ENCODE peak calls at places on chromosomes 13 and 19, in eight cellular contexts. T, M, S, P, Z, B, G and A are unnamed samples.

GRCh38 chr13:36344173-36344572 is 2.0 kb downstream of the SPART start:
- DNase-seq in S (no peak), P (peak; percentile 91), B (peak; percentile 84), M (no peak), G (no peak), T (no peak), Z (peak; percentile 39), A (no peak)

GRCh38 chr19:15015946-15016542 is 33.2 kb upstream of the CASP14 start:
- DNase-seq in T (peak; percentile 14), M (no peak), G (peak; percentile 75), S (no peak), B (peak; percentile 3), Z (peak; percentile 74), P (peak; percentile 36), A (peak; percentile 38)

GRCh38 chr13:54845351-54845965 is 1816.8 kb downstream of the OLFM4 start:
- DNase-seq in Z (peak; percentile 31), T (no peak), G (no peak), B (no peak), M (no peak), S (no peak), P (no peak), A (no peak)

GRCh38 chr19:1189419-1189818 is 15.4 kb upstream of the SBNO2 start:
- DNase-seq in Z (no peak), G (no peak), S (peak; percentile 77), T (no peak), B (no peak), P (no peak), M (no peak), A (no peak)

GRCh38 chr13:31094331-31095015 is 67.2 kb downstream of the HSPH1 start:
- DNase-seq in T (no peak), P (no peak), M (no peak), S (no peak), G (no peak), B (no peak), Z (no peak), A (no peak)

GRCh38 chr19:38606131-38606530 is 11.6 kb downstream of the MAP4K1 start:
- DNase-seq in T (no peak), S (no peak), M (no peak), P (no peak), B (no peak), Z (no peak), G (no peak), A (no peak)

GRCh38 chr13:109576331-109576813 is 210.0 kb downstream of the IRS2 start:
- DNase-seq in S (no peak), P (peak; percentile 45), T (no peak), Z (no peak), M (no peak), B (no peak), G (no peak), A (no peak)

GRCh38 chr13:64130600-64130999 is 2715.0 kb upstream of the PCDH20 start:
- DNase-seq in M (no peak), P (peak; percentile 1), Z (no peak), B (peak; percentile 1), S (no peak), T (no peak), G (no peak), A (no peak)

GRCh38 chr13:19960673-19961015 is 2.1 kb downstream of the ZMYM2 start:
- DNase-seq in M (no peak), P (peak; percentile 7), B (no peak), Z (no peak), G (no peak), S (no peak), T (no peak), A (no peak)

GRCh38 chr13:19959831-19960672 is 1.5 kb downstream of the ZMYM2 start:
- DNase-seq in G (peak; percentile 77), P (peak; percentile 93), B (peak; percentile 89), Z (peak; percentile 94), S (peak; percentile 95), T (peak; percentile 90), M (peak; percentile 48), A (peak; percentile 67)

GRCh38 chr13:19957320-19958118 is 1.0 kb upstream of the ZMYM2 start:
- DNase-seq in T (no peak), G (peak; percentile 67), M (no peak), B (peak; percentile 88), P (peak; percentile 92), Z (peak; percentile 91), S (peak; percentile 84), A (peak; percentile 66)

GRCh38 chr13:19958119-19959111 is at the start of gene ZMYM2:
- DNase-seq in S (peak; percentile 99), Z (peak; percentile 96), M (peak; percentile 37), T (peak; percentile 86), G (peak; percentile 100), B (peak; percentile 94), P (peak; percentile 99), A (peak; percentile 98)

GRCh38 chr13:19959141-19959830 is 759 bp downstream of the ZMYM2 start:
- DNase-seq in T (peak; percentile 27), S (peak; percentile 55), Z (peak; percentile 61), P (peak; percentile 61), M (no peak), B (peak; percentile 29), G (peak; percentile 58), A (peak; percentile 45)
- TF ChIP-seq CTCF in T (peak; percentile 30), S (no peak), Z (no peak), P (no peak), M (peak; percentile 3), B (no peak), G (no peak), A (no peak)

GRCh38 chr19:46719629-46720515 is 3.0 kb upstream of the PRKD2 start:
- DNase-seq in M (no peak), B (no peak), S (no peak), P (no peak), G (no peak), Z (no peak), T (no peak), A (no peak)

GRCh38 chr19:46720516-46721239 is 3.8 kb upstream of the PRKD2 start:
- DNase-seq in P (no peak), Z (no peak), B (no peak), G (no peak), M (no peak), T (no peak), S (no peak), A (no peak)

GRCh38 chr19:46722421-46723022 is 5.6 kb upstream of the PRKD2 start:
- DNase-seq in P (no peak), Z (no peak), S (no peak), M (no peak), T (no peak), G (no peak), B (no peak), A (no peak)

GRCh38 chr19:46722004-46722380 is 5.1 kb upstream of the PRKD2 start:
- DNase-seq in B (no peak), M (no peak), T (no peak), P (no peak), G (no peak), S (no peak), Z (no peak), A (no peak)

GRCh38 chr19:46721269-46722003 is 4.5 kb upstream of the PRKD2 start:
- DNase-seq in Z (peak; percentile 66), G (peak; percentile 44), B (no peak), S (no peak), M (no peak), P (no peak), T (peak; percentile 50), A (no peak)
- TF ChIP-seq CTCF in Z (peak; percentile 51), G (peak; percentile 33), B (peak; percentile 0), S (no peak), M (peak; percentile 12), P (no peak), T (peak; percentile 60), A (peak; percentile 29)

GRCh38 chr13:99267927-99268326 is 9.7 kb upstream of the GPR18 start:
- DNase-seq in S (no peak), Z (no peak), B (no peak), G (no peak), T (no peak), P (no peak), M (no peak), A (no peak)

GRCh38 chr13:99270503-99270902 is 12.3 kb upstream of the GPR18 start:
- DNase-seq in M (no peak), T (no peak), B (no peak), Z (no peak), S (no peak), G (no peak), P (no peak), A (no peak)

GRCh38 chr13:99268822-99269221 is 10.6 kb upstream of the GPR18 start:
- DNase-seq in G (no peak), T (no peak), M (no peak), B (no peak), P (no peak), Z (no peak), S (no peak), A (no peak)

GRCh38 chr13:99271249-99271648 is 13.1 kb upstream of the GPR18 start:
- DNase-seq in Z (no peak), M (no peak), P (no peak), S (no peak), T (no peak), G (no peak), B (no peak), A (no peak)

DNA sequence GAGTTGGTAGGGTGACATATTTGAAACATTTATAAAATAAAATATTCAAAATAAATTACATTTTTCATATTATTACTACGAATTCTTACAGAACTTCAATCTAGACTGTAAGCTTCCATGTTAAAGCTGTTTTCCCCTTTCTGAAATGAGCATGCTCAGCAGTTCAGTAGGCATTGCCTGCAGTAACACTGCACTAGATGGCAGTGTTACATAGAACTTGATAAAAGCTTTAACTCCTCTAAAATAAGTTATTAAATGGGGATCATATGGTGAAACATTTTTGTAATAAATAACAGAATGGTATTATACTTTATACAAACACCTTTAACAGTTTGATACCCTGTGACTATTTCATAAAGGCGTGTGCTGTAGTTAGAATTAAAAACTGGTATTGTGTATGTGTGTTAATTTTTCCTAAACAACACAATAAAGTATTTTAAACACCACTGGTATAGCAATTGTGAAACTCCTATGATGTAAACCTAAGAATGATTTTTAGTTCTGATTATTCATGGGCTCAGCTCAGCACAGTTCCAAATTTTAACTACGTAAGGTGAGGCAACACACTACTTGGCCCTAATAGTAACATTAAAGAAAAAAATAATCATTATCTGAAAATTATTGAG is 11.6 kb upstream of the GPR18 start:
- DNase-seq in M (no peak), B (peak; percentile 77), P (peak; percentile 78), S (no peak), Z (peak; percentile 41), G (no peak), T (peak; percentile 25), A (no peak)
- TF ChIP-seq CTCF in M (peak; percentile 81), B (peak; percentile 80), P (peak; percentile 73), S (peak; percentile 60), Z (peak; percentile 63), G (peak; percentile 41), T (peak; percentile 58), A (peak; percentile 73)

DNA sequence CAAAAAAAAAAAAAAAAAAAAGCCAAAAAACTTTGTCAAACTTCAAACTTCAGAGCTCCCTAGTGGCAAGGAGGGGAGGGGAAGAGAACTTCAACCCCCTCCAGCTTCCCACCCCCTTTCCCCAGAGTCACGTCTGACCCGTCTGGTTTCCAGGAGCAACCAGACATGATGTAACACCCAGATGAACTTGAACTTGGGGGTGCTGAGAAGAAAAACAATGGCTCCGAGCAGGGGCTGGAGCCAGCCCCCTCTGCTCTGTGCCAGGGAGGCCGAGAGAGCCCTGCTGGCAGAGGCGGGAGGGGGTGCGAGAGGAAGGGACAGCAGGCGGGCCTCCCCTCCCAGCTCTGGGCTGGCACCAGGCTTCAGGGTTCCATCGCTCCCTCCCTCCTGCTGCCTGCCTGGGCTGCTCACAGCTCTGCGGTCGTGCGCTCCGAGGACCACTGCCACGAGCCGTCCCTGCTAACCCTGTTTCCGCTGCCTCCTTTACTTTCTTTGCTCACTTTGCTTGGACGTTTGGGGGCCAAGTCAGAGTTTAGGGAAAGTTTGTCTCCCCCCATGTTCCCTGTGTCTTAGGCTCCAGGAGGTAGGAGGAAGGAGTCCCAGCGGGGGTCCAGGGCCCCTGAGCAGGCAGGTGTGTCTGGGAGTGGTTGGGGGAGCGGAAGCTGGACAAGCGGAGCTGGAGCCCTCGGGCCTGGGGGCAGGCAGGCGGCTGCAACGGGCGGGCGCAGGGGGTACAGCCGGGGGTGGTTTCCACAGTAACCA is 11.1 kb downstream of the LYL1 start:
- DNase-seq in B (peak; percentile 74), Z (peak; percentile 73), P (peak; percentile 96), G (no peak), T (no peak), M (no peak), S (no peak), A (no peak)
- TF ChIP-seq CTCF in B (no peak), Z (no peak), P (peak; percentile 24), G (no peak), T (no peak), M (no peak), S (no peak), A (no peak)